ENCODE peak calls at places on chromosomes 2 and 18, in four cellular contexts. One of them, this sample, is unnamed.
A peak's percentile ranks its signal among the peaks of the same experiment; 100 is the strongest.

GRCh38 chr2:233208382-233209116 is 42.9 kb upstream of the ATG16L1 start:
- DNase-seq in left ventricle myocardium superior: no peak
- DNase-seq in kidney glomerular epithelial cell: no peak
- DNase-seq in right lobe of liver: no peak
- DNase-seq in this sample: peak; percentile 27

GRCh38 chr2:235333076-235333475 is 160.8 kb upstream of the AGAP1 start:
- DNase-seq in left ventricle myocardium superior: no peak
- DNase-seq in kidney glomerular epithelial cell: no peak
- DNase-seq in right lobe of liver: no peak
- DNase-seq in this sample: no peak

GRCh38 chr18:33578371-33579146 is 540 bp downstream of the ASXL3 start:
- DNase-seq in left ventricle myocardium superior: peak; percentile 49
- DNase-seq in kidney glomerular epithelial cell: no peak
- DNase-seq in right lobe of liver: peak; percentile 63
- DNase-seq in this sample: no peak

GRCh38 chr2:8312861-8313768 is 368.7 kb upstream of the ID2 start:
- DNase-seq in left ventricle myocardium superior: no peak
- DNase-seq in kidney glomerular epithelial cell: peak; percentile 43
- DNase-seq in right lobe of liver: no peak
- DNase-seq in this sample: peak; percentile 98

GRCh38 chr2:182949572-182950189 is 83.2 kb upstream of the FRZB start:
- DNase-seq in left ventricle myocardium superior: peak; percentile 47
- DNase-seq in kidney glomerular epithelial cell: no peak
- DNase-seq in right lobe of liver: no peak
- DNase-seq in this sample: peak; percentile 79

GRCh38 chr2:28161466-28161865 is 231.2 kb upstream of the FOSL2 start:
- DNase-seq in left ventricle myocardium superior: no peak
- DNase-seq in kidney glomerular epithelial cell: no peak
- DNase-seq in right lobe of liver: no peak
- DNase-seq in this sample: no peak

GRCh38 chr2:174025271-174026121 is 60.3 kb upstream of the SP3 start:
- DNase-seq in left ventricle myocardium superior: peak; percentile 86
- DNase-seq in kidney glomerular epithelial cell: no peak
- DNase-seq in right lobe of liver: no peak
- DNase-seq in this sample: no peak

GRCh38 chr2:237603718-237604362 is 13.3 kb upstream of the RAB17 start:
- DNase-seq in left ventricle myocardium superior: no peak
- DNase-seq in kidney glomerular epithelial cell: peak; percentile 43
- DNase-seq in right lobe of liver: no peak
- DNase-seq in this sample: no peak

GRCh38 chr2:207256476-207257207 is 90.9 kb upstream of the KLF7 start:
- DNase-seq in left ventricle myocardium superior: no peak
- DNase-seq in kidney glomerular epithelial cell: no peak
- DNase-seq in right lobe of liver: no peak
- DNase-seq in this sample: no peak

GRCh38 chr2:69204654-69205053 is 182.4 kb downstream of the GFPT1 start:
- DNase-seq in left ventricle myocardium superior: no peak
- DNase-seq in kidney glomerular epithelial cell: no peak
- DNase-seq in right lobe of liver: no peak
- DNase-seq in this sample: no peak

GRCh38 chr2:95391641-95392310 is 10.7 kb upstream of the FAHD2A start:
- DNase-seq in left ventricle myocardium superior: peak; percentile 35
- DNase-seq in kidney glomerular epithelial cell: no peak
- DNase-seq in right lobe of liver: peak; percentile 94
- DNase-seq in this sample: no peak

GRCh38 chr2:219109468-219109867 is 48.7 kb upstream of the IHH start:
- DNase-seq in left ventricle myocardium superior: no peak
- DNase-seq in kidney glomerular epithelial cell: no peak
- DNase-seq in right lobe of liver: no peak
- DNase-seq in this sample: no peak

GRCh38 chr18:79608069-79608468 is 71.5 kb upstream of the CTDP1 start:
- DNase-seq in left ventricle myocardium superior: peak; percentile 3
- DNase-seq in kidney glomerular epithelial cell: no peak
- DNase-seq in right lobe of liver: peak; percentile 9
- DNase-seq in this sample: no peak

GRCh38 chr2:134657650-134658250 is 61.0 kb downstream of the TMEM163 start:
- DNase-seq in left ventricle myocardium superior: no peak
- DNase-seq in kidney glomerular epithelial cell: no peak
- DNase-seq in right lobe of liver: no peak
- DNase-seq in this sample: peak; percentile 6

GRCh38 chr2:28613181-28613580 is 117.3 kb downstream of the PLB1 start:
- DNase-seq in left ventricle myocardium superior: no peak
- DNase-seq in kidney glomerular epithelial cell: no peak
- DNase-seq in right lobe of liver: no peak
- DNase-seq in this sample: no peak

GRCh38 chr18:50973367-50974126 is 5.7 kb downstream of the ELAC1 start:
- DNase-seq in left ventricle myocardium superior: no peak
- DNase-seq in kidney glomerular epithelial cell: peak; percentile 38
- DNase-seq in right lobe of liver: no peak
- DNase-seq in this sample: peak; percentile 14

GRCh38 chr2:65537651-65538385 is 105.4 kb upstream of the SPRED2 start:
- DNase-seq in left ventricle myocardium superior: no peak
- DNase-seq in kidney glomerular epithelial cell: no peak
- DNase-seq in right lobe of liver: no peak
- DNase-seq in this sample: no peak

GRCh38 chr18:76498064-76498463 is 3.0 kb upstream of the ZNF516 start:
- DNase-seq in left ventricle myocardium superior: no peak
- DNase-seq in kidney glomerular epithelial cell: no peak
- DNase-seq in right lobe of liver: no peak
- DNase-seq in this sample: no peak

GRCh38 chr2:196335238-196335637 is 163.9 kb upstream of the STK17B start:
- DNase-seq in left ventricle myocardium superior: no peak
- DNase-seq in kidney glomerular epithelial cell: no peak
- DNase-seq in right lobe of liver: no peak
- DNase-seq in this sample: peak; percentile 76

GRCh38 chr2:240236217-240237111 is 96.0 kb upstream of the OTOS start:
- DNase-seq in left ventricle myocardium superior: peak; percentile 90
- DNase-seq in kidney glomerular epithelial cell: no peak
- DNase-seq in right lobe of liver: peak; percentile 51
- DNase-seq in this sample: no peak

GRCh38 chr18:35688757-35689156 is 107.2 kb downstream of the GALNT1 start:
- DNase-seq in left ventricle myocardium superior: no peak
- DNase-seq in kidney glomerular epithelial cell: no peak
- DNase-seq in right lobe of liver: no peak
- DNase-seq in this sample: peak; percentile 9

GRCh38 chr18:49021433-49022129 is 70.8 kb upstream of the SMAD7 start:
- DNase-seq in left ventricle myocardium superior: peak; percentile 59
- DNase-seq in kidney glomerular epithelial cell: no peak
- DNase-seq in right lobe of liver: no peak
- DNase-seq in this sample: peak; percentile 53

GRCh38 chr18:77859634-77860033 is 610.0 kb downstream of the GALR1 start:
- DNase-seq in left ventricle myocardium superior: no peak
- DNase-seq in kidney glomerular epithelial cell: no peak
- DNase-seq in right lobe of liver: no peak
- DNase-seq in this sample: no peak

GRCh38 chr18:48545690-48546365 is 7.0 kb downstream of the CTIF start:
- DNase-seq in left ventricle myocardium superior: peak; percentile 77
- DNase-seq in kidney glomerular epithelial cell: peak; percentile 22
- DNase-seq in right lobe of liver: peak; percentile 64
- DNase-seq in this sample: no peak

GRCh38 chr18:36382151-36382550 is 84.6 kb downstream of the FHOD3 start:
- DNase-seq in left ventricle myocardium superior: no peak
- DNase-seq in kidney glomerular epithelial cell: no peak
- DNase-seq in right lobe of liver: no peak
- DNase-seq in this sample: no peak

GRCh38 chr18:12819330-12819729 is 64.7 kb downstream of the PTPN2 start:
- DNase-seq in left ventricle myocardium superior: no peak
- DNase-seq in kidney glomerular epithelial cell: no peak
- DNase-seq in right lobe of liver: no peak
- DNase-seq in this sample: no peak

GRCh38 chr2:191692502-191693115 is 14.7 kb downstream of the NABP1 start:
- DNase-seq in left ventricle myocardium superior: no peak
- DNase-seq in kidney glomerular epithelial cell: no peak
- DNase-seq in right lobe of liver: no peak
- DNase-seq in this sample: no peak

GRCh38 chr18:49652841-49653240 is 91.0 kb downstream of the LIPG start:
- DNase-seq in left ventricle myocardium superior: no peak
- DNase-seq in kidney glomerular epithelial cell: no peak
- DNase-seq in right lobe of liver: no peak
- DNase-seq in this sample: no peak

GRCh38 chr2:163182764-163183354 is 344.3 kb upstream of the KCNH7 start:
- DNase-seq in left ventricle myocardium superior: no peak
- DNase-seq in kidney glomerular epithelial cell: peak; percentile 45
- DNase-seq in right lobe of liver: no peak
- DNase-seq in this sample: no peak

This sample was measured in Caki2.